ENCODE peak calls at places on chromosomes 1 and 21, in ten cellular contexts. H is stimulated activated CD4-positive, alpha-beta T cell treated with anti-CD3 and anti-CD28 coated beads, Interleukin-1b, Interleukin-23, amount 100 ng/mL, for 24 hours; V is cardiac septum; G is EH; R is IMR-90; S is progenitor cell of endocrine pancreas; J is small intestine; M is NCI-H446 treated with DMSO at 0.1 percent for 48 hours; O is brain microvascular endothelial cell; W is effector memory CD8-positive, alpha-beta T cell. P is an unnamed sample.

GRCh38 chr1:182726941-182727340 is 42.6 kb upstream of the RGS8 start:
- DNase-seq in O (no peak), G (peak), W (no peak), V (no peak), J (no peak), S (no peak), M (no peak), R (no peak), H (no peak), P (no peak)

GRCh38 chr21:45328198-45329087 is 40.7 kb upstream of the POFUT2 start:
- DNase-seq in M (no peak), S (no peak), H (no peak), V (no peak), O (no peak), G (no peak), W (no peak), J (no peak), R (no peak), P (no peak)

GRCh38 chr1:26290416-26291261 is 10.8 kb downstream of the SH3BGRL3 start:
- DNase-seq in J (no peak), H (no peak), W (no peak), G (no peak), M (no peak), S (no peak), R (no peak), O (no peak), V (peak), P (no peak)

GRCh38 chr21:41634211-41634694 is 126.3 kb upstream of the TMPRSS2 start:
- DNase-seq in S (no peak), W (no peak), R (no peak), J (peak), O (no peak), H (no peak), V (peak), G (no peak), M (no peak), P (no peak)

GRCh38 chr21:44973598-44973997 is 33.8 kb downstream of the SLX9 start:
- DNase-seq in R (no peak), M (no peak), J (no peak), S (no peak), O (no peak), W (no peak), G (no peak), H (no peak), V (no peak), P (no peak)

GRCh38 chr1:111602302-111602701 is 17.3 kb upstream of the RAP1A start:
- DNase-seq in H (no peak), M (no peak), J (no peak), G (no peak), V (no peak), R (no peak), W (no peak), O (no peak), S (no peak), P (no peak)

GRCh38 chr1:201566933-201567801 is 28.2 kb downstream of the NAV1 start:
- DNase-seq in H (no peak), O (no peak), W (no peak), M (no peak), S (no peak), V (no peak), J (no peak), R (no peak), G (no peak), P (no peak)

GRCh38 chr1:166908942-166909341 is 32.9 kb upstream of the TADA1 start:
- DNase-seq in G (no peak), V (no peak), J (no peak), S (no peak), O (peak), M (no peak), R (peak), H (no peak), W (no peak), P (no peak)

GRCh38 chr1:229251185-229251584 is 19.7 kb upstream of the RAB4A start:
- DNase-seq in J (no peak), M (no peak), S (no peak), G (no peak), W (no peak), O (no peak), H (no peak), R (no peak), V (no peak), P (no peak)

GRCh38 chr21:43299441-43300277 is 127.3 kb downstream of the SIK1 start:
- DNase-seq in R (no peak), M (no peak), S (no peak), V (peak), H (no peak), W (no peak), G (no peak), J (no peak), O (no peak), P (no peak)

GRCh38 chr1:48697066-48697707 is 79.5 kb downstream of the BEND5 start:
- DNase-seq in H (peak), W (peak), O (peak), G (peak), R (peak), M (no peak), J (peak), S (peak), V (peak), P (no peak)

GRCh38 chr1:63664742-63665141 is 71.5 kb downstream of the PGM1 start:
- DNase-seq in J (no peak), M (no peak), O (no peak), V (no peak), W (no peak), H (no peak), R (no peak), S (no peak), G (no peak), P (no peak)

GRCh38 chr1:230272557-230272956 is 153.6 kb downstream of the PGBD5 start:
- DNase-seq in O (no peak), J (no peak), W (no peak), R (no peak), M (no peak), S (no peak), V (no peak), H (no peak), G (no peak), P (no peak)

GRCh38 chr1:163361123-163361934 is 39.6 kb downstream of the NUF2 start:
- DNase-seq in R (no peak), W (no peak), G (peak), H (no peak), M (peak), J (peak), S (peak), V (no peak), O (no peak), P (no peak)

GRCh38 chr1:77467741-77468140 is 185.9 kb downstream of the AK5 start:
- DNase-seq in H (no peak), G (peak), S (no peak), R (peak), V (no peak), O (no peak), J (no peak), M (no peak), W (no peak), P (no peak)

GRCh38 chr1:1033009-1033587 is 13.2 kb downstream of the AGRN start:
- DNase-seq in O (peak), J (peak), V (no peak), H (peak), W (peak), S (peak), G (peak), M (peak), R (peak), P (no peak)

GRCh38 chr21:42834730-42835191 is 44.6 kb downstream of the WDR4 start:
- DNase-seq in J (no peak), O (no peak), H (no peak), R (no peak), V (no peak), W (no peak), M (no peak), G (no peak), S (no peak), P (no peak)

GRCh38 chr21:45895778-45896370 is 85.7 kb upstream of the COL6A1 start:
- DNase-seq in V (no peak), M (no peak), J (no peak), H (no peak), W (no peak), G (no peak), O (no peak), R (no peak), S (no peak), P (no peak)

GRCh38 chr1:208324005-208324404 is 79.8 kb upstream of the PLXNA2 start:
- DNase-seq in M (no peak), V (no peak), R (no peak), G (no peak), O (no peak), H (no peak), J (no peak), W (no peak), S (no peak), P (no peak)

GRCh38 chr21:44686843-44687561 is 5.0 kb upstream of the KRTAP12-1 start:
- DNase-seq in M (no peak), R (no peak), H (no peak), V (peak), W (no peak), S (no peak), J (no peak), O (no peak), G (no peak), P (no peak)

GRCh38 chr1:154404984-154405761 is at the start of gene IL6R:
- DNase-seq in M (peak), J (peak), W (peak), H (peak), G (peak), R (peak), V (peak), O (peak), S (peak), P (peak)

GRCh38 chr1:72177711-72178110 is 104.6 kb downstream of the NEGR1 start:
- DNase-seq in H (no peak), J (no peak), V (no peak), M (peak), O (peak), R (peak), W (no peak), S (no peak), G (peak), P (no peak)

GRCh38 chr1:200468264-200469001 is 58.6 kb upstream of the ZNF281 start:
- DNase-seq in H (no peak), V (no peak), O (no peak), M (no peak), J (no peak), R (peak), G (peak), S (no peak), W (no peak), P (no peak)

GRCh38 chr1:227945891-227946623 is 1.7 kb downstream of the WNT9A start:
- DNase-seq in W (no peak), O (peak), J (peak), R (peak), H (no peak), M (no peak), G (peak), V (peak), S (peak), P (no peak)

GRCh38 chr1:117512728-117513321 is 93.0 kb upstream of the TENT5C start:
- DNase-seq in O (no peak), R (peak), W (no peak), G (peak), V (no peak), M (peak), H (no peak), S (no peak), J (peak), P (no peak)

GRCh38 chr1:57796609-57797008 is 372.7 kb upstream of the DAB1 start:
- DNase-seq in O (peak), W (no peak), R (no peak), G (peak), J (no peak), V (no peak), H (no peak), S (no peak), M (no peak), P (peak)

GRCh38 chr1:43129334-43129733 is 42.8 kb downstream of the EBNA1BP2 start:
- DNase-seq in S (no peak), V (no peak), G (no peak), J (no peak), M (no peak), O (no peak), H (no peak), R (no peak), W (no peak), P (no peak)

GRCh38 chr1:226763741-226764264 is 24.7 kb upstream of the ITPKB start:
- DNase-seq in H (no peak), G (peak), S (no peak), W (no peak), V (peak), O (peak), R (peak), M (no peak), J (no peak), P (peak)

GRCh38 chr21:15005391-15005790 is 59.4 kb downstream of the NRIP1 start:
- DNase-seq in J (no peak), W (no peak), M (no peak), V (no peak), G (peak), O (no peak), R (peak), S (no peak), H (no peak), P (no peak)

GRCh38 chr1:201546093-201546492 is 7.2 kb downstream of the NAV1 start:
- DNase-seq in S (no peak), O (no peak), G (no peak), R (no peak), M (peak), W (no peak), J (peak), H (no peak), V (no peak), P (no peak)

GRCh38 chr1:26349886-26350244 is 4.1 kb downstream of the CRYBG2 start:
- DNase-seq in R (no peak), G (no peak), S (no peak), H (no peak), W (no peak), J (no peak), O (no peak), M (no peak), V (no peak), P (no peak)